ENCODE peak calls at places on chromosomes 7 and 10, in nine cellular contexts. One of them, this sample, is unnamed.

GRCh38 chr7:58316-58715 is 134.1 kb upstream of the FAM20C start:
- DNase-seq in cardiac muscle cell: no peak
- DNase-seq in A549: no peak
- DNase-seq in iPS DF 6.9: no peak
- DNase-seq in PC-3: no peak
- DNase-seq in Peyer's patch: peak; percentile 27
- DNase-seq in fibroblast of lung: no peak
- DNase-seq in suprapubic skin: no peak
- DNase-seq in heart left ventricle: no peak
- DNase-seq in this sample: no peak

GRCh38 chr7:19009241-19009935 is 108.0 kb downstream of the TWIST1 start:
- DNase-seq in heart left ventricle: no peak
- DNase-seq in Peyer's patch: no peak
- DNase-seq in cardiac muscle cell: no peak
- DNase-seq in PC-3: peak; percentile 58
- DNase-seq in A549: no peak
- DNase-seq in iPS DF 6.9: no peak
- DNase-seq in suprapubic skin: no peak
- DNase-seq in fibroblast of lung: peak; percentile 70
- DNase-seq in this sample: no peak

GRCh38 chr10:74151057-74151878 is at the start of gene ADK:
- DNase-seq in cardiac muscle cell: peak; percentile 99
- DNase-seq in heart left ventricle: peak; percentile 99
- DNase-seq in PC-3: peak; percentile 100
- DNase-seq in A549: peak; percentile 99
- DNase-seq in Peyer's patch: peak; percentile 100
- DNase-seq in fibroblast of lung: peak; percentile 94
- DNase-seq in suprapubic skin: peak; percentile 100
- DNase-seq in iPS DF 6.9: peak; percentile 91
- DNase-seq in this sample: peak; percentile 99

GRCh38 chr10:11364241-11364640 is 247.2 kb downstream of the USP6NL start:
- DNase-seq in cardiac muscle cell: no peak
- DNase-seq in fibroblast of lung: no peak
- DNase-seq in heart left ventricle: no peak
- DNase-seq in Peyer's patch: no peak
- DNase-seq in PC-3: no peak
- DNase-seq in iPS DF 6.9: no peak
- DNase-seq in A549: no peak
- DNase-seq in suprapubic skin: no peak
- DNase-seq in this sample: no peak

GRCh38 chr10:932589-932988 is 1.1 kb upstream of the LARP4B start:
- DNase-seq in cardiac muscle cell: no peak
- DNase-seq in heart left ventricle: peak; percentile 16
- DNase-seq in Peyer's patch: peak; percentile 51
- DNase-seq in iPS DF 6.9: no peak
- DNase-seq in suprapubic skin: peak; percentile 75
- DNase-seq in PC-3: no peak
- DNase-seq in fibroblast of lung: no peak
- DNase-seq in A549: no peak
- DNase-seq in this sample: no peak

GRCh38 chr7:124031919-124032318 is 948 bp downstream of the TMEM229A start:
- DNase-seq in suprapubic skin: no peak
- DNase-seq in PC-3: no peak
- DNase-seq in cardiac muscle cell: peak; percentile 9
- DNase-seq in fibroblast of lung: no peak
- DNase-seq in heart left ventricle: no peak
- DNase-seq in iPS DF 6.9: no peak
- DNase-seq in Peyer's patch: no peak
- DNase-seq in A549: no peak
- DNase-seq in this sample: no peak

GRCh38 chr7:64359543-64359942 is 45.8 kb downstream of the ZNF736 start:
- DNase-seq in heart left ventricle: no peak
- DNase-seq in PC-3: no peak
- DNase-seq in Peyer's patch: no peak
- DNase-seq in fibroblast of lung: no peak
- DNase-seq in iPS DF 6.9: no peak
- DNase-seq in suprapubic skin: no peak
- DNase-seq in cardiac muscle cell: no peak
- DNase-seq in A549: no peak
- DNase-seq in this sample: no peak

GRCh38 chr7:77289387-77289786 is 89.8 kb upstream of the FGL2 start:
- DNase-seq in suprapubic skin: no peak
- DNase-seq in Peyer's patch: no peak
- DNase-seq in fibroblast of lung: no peak
- DNase-seq in PC-3: no peak
- DNase-seq in cardiac muscle cell: no peak
- DNase-seq in iPS DF 6.9: no peak
- DNase-seq in heart left ventricle: no peak
- DNase-seq in A549: no peak
- DNase-seq in this sample: no peak

GRCh38 chr10:130300608-130301025 is 164.4 kb downstream of the GLRX3 start:
- DNase-seq in A549: no peak
- DNase-seq in Peyer's patch: no peak
- DNase-seq in heart left ventricle: no peak
- DNase-seq in fibroblast of lung: no peak
- DNase-seq in suprapubic skin: no peak
- DNase-seq in iPS DF 6.9: no peak
- DNase-seq in PC-3: no peak
- DNase-seq in cardiac muscle cell: no peak
- DNase-seq in this sample: peak; percentile 59

DNA sequence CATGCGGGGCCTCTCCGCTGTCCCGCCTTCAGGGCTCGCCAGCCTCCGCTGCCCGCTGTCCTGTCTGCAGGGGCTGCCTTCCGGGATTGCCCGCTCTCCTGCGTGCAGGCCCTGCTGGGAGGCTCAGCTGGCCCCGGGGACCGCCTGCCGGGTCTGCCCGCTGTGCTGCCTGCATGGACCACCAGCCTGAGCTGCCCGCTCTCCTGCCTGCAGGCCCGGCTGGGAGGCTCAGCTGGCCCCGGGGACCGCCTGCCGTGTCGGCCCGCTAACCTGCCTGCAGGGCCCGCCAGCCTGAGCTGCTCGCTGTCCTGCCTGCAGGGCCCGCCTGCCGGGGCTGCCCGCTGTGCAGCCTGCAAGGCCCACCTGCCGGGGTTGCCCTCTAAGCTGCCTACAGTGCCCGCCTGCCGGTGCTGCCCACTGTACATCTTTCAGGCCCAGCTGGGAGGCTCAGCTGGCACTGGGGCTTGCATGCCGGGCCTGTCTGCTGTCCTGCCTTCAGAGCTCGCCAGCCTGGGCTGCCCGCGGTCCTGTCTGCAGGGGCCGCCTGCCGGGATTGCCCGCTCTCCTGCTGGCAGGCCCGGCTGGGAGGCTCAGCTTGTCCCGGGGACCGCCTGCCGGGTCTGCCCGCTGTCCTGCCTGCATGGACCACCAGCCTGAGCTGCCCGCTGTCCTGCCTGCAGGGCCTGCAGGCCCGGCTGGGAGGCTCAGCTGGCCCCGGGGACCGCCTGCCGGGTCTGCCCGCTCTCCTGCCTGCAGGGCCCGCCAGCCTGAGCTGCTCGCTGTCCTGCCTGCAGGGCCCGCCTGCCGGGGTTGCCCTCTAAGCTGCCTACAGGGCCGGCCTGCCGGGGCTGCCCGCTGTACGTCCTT is 165.1 kb downstream of the GLRX3 start:
- DNase-seq in iPS DF 6.9: no peak
- DNase-seq in cardiac muscle cell: no peak
- DNase-seq in PC-3: no peak
- DNase-seq in fibroblast of lung: peak; percentile 20
- DNase-seq in heart left ventricle: no peak
- DNase-seq in A549: no peak
- DNase-seq in Peyer's patch: no peak
- DNase-seq in suprapubic skin: no peak
- DNase-seq in this sample: peak; percentile 72
- H3K9me3 ChIP-seq in iPS DF 6.9: peaks cover 8% of the 10 kb centered on the region
- H3K9me3 ChIP-seq in cardiac muscle cell: no peaks in the 10 kb centered on the region
- H3K9me3 ChIP-seq in PC-3: no peaks in the 10 kb centered on the region
- H3K9me3 ChIP-seq in fibroblast of lung: no peaks in the 10 kb centered on the region
- H3K9me3 ChIP-seq in heart left ventricle: no peaks in the 10 kb centered on the region
- H3K9me3 ChIP-seq in A549: no peaks in the 10 kb centered on the region
- H3K9me3 ChIP-seq in Peyer's patch: peaks cover 7% of the 10 kb centered on the region
- H3K9me3 ChIP-seq in suprapubic skin: peaks cover 43% of the 10 kb centered on the region
- H3K9me3 ChIP-seq in this sample: no peaks in the 10 kb centered on the region

DNA sequence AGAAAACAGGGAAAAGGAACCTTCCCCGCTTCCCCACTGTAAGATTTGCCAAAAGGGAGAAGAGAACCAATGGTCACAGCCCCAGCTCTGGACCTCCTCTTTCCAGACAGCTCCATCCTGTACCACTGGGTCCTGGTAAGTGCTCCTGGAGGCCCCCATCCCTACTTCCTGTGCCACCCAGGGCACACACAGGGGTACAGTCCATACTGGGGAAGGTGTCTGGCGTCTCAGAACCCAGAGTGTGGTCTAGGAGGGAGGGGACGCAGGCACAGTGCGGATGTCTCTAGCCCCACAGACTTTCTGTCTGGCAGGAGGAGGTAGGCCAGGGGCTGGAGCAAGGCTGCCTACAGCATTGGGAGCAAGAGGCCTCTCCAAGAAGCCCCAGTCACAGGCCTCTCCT is 213.3 kb upstream of the IGFBP3 start:
- DNase-seq in PC-3: no peak
- DNase-seq in iPS DF 6.9: no peak
- DNase-seq in cardiac muscle cell: no peak
- DNase-seq in Peyer's patch: no peak
- DNase-seq in fibroblast of lung: no peak
- DNase-seq in A549: no peak
- DNase-seq in heart left ventricle: no peak
- DNase-seq in suprapubic skin: no peak
- DNase-seq in this sample: no peak
- H3K4me1 ChIP-seq in PC-3: peaks cover 7% of the 10 kb centered on the region
- H3K4me1 ChIP-seq in iPS DF 6.9: no peaks in the 10 kb centered on the region
- H3K4me1 ChIP-seq in cardiac muscle cell: no peaks in the 10 kb centered on the region
- H3K4me1 ChIP-seq in Peyer's patch: no peaks in the 10 kb centered on the region
- H3K4me1 ChIP-seq in fibroblast of lung: no peaks in the 10 kb centered on the region
- H3K4me1 ChIP-seq in A549: peaks cover 12% of the 10 kb centered on the region
- H3K4me1 ChIP-seq in heart left ventricle: no peaks in the 10 kb centered on the region
- H3K4me1 ChIP-seq in suprapubic skin: no peaks in the 10 kb centered on the region
- H3K4me1 ChIP-seq in this sample: no peaks in the 10 kb centered on the region

GRCh38 chr7:138304071-138304320 is 156.1 kb upstream of the TRIM24 start:
- DNase-seq in cardiac muscle cell: no peak
- DNase-seq in fibroblast of lung: no peak
- DNase-seq in Peyer's patch: no peak
- DNase-seq in iPS DF 6.9: no peak
- DNase-seq in suprapubic skin: no peak
- DNase-seq in PC-3: no peak
- DNase-seq in A549: no peak
- DNase-seq in heart left ventricle: no peak
- DNase-seq in this sample: no peak

GRCh38 chr7:138295049-138295637 is 164.9 kb upstream of the TRIM24 start:
- DNase-seq in cardiac muscle cell: no peak
- DNase-seq in A549: no peak
- DNase-seq in Peyer's patch: no peak
- DNase-seq in heart left ventricle: no peak
- DNase-seq in fibroblast of lung: no peak
- DNase-seq in PC-3: no peak
- DNase-seq in suprapubic skin: no peak
- DNase-seq in iPS DF 6.9: no peak
- DNase-seq in this sample: peak; percentile 48

GRCh38 chr7:138297526-138297925 is 162.5 kb upstream of the TRIM24 start:
- DNase-seq in A549: no peak
- DNase-seq in fibroblast of lung: no peak
- DNase-seq in PC-3: no peak
- DNase-seq in iPS DF 6.9: no peak
- DNase-seq in cardiac muscle cell: no peak
- DNase-seq in Peyer's patch: no peak
- DNase-seq in heart left ventricle: no peak
- DNase-seq in suprapubic skin: no peak
- DNase-seq in this sample: no peak

GRCh38 chr7:138303230-138304070 is 156.6 kb upstream of the TRIM24 start:
- DNase-seq in PC-3: peak; percentile 84
- DNase-seq in heart left ventricle: no peak
- DNase-seq in iPS DF 6.9: no peak
- DNase-seq in A549: no peak
- DNase-seq in fibroblast of lung: no peak
- DNase-seq in cardiac muscle cell: no peak
- DNase-seq in Peyer's patch: no peak
- DNase-seq in suprapubic skin: no peak
- DNase-seq in this sample: no peak

DNA sequence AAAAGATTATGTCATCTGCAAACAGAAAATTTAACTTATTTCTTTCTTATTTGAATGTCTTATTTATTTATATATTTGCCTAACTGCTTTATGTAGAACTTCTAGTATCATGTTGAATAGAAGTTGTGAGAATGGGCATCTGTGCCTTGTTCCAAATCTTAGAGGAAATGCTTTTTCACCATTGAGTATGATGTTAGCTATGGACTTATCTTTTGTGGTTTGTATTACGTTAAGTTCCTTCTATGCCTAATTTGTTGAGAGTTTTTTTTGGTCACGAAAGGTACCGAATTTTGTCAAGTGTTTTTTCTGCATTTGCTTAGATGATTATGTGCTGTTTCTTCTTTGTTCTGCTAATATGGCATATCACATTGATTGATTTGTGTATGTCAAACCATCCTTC is 161.0 kb upstream of the TRIM24 start:
- DNase-seq in A549: no peak
- DNase-seq in suprapubic skin: no peak
- DNase-seq in iPS DF 6.9: no peak
- DNase-seq in cardiac muscle cell: no peak
- DNase-seq in Peyer's patch: no peak
- DNase-seq in heart left ventricle: no peak
- DNase-seq in PC-3: no peak
- DNase-seq in fibroblast of lung: peak; percentile 41
- DNase-seq in this sample: no peak
- H3K9me3 ChIP-seq in A549: no peaks in the 10 kb centered on the region
- H3K9me3 ChIP-seq in suprapubic skin: no peaks in the 10 kb centered on the region
- H3K9me3 ChIP-seq in iPS DF 6.9: no peaks in the 10 kb centered on the region
- H3K9me3 ChIP-seq in cardiac muscle cell: no peaks in the 10 kb centered on the region
- H3K9me3 ChIP-seq in Peyer's patch: no peaks in the 10 kb centered on the region
- H3K9me3 ChIP-seq in heart left ventricle: no peaks in the 10 kb centered on the region
- H3K9me3 ChIP-seq in PC-3: no peaks in the 10 kb centered on the region
- H3K9me3 ChIP-seq in fibroblast of lung: no peaks in the 10 kb centered on the region
- H3K9me3 ChIP-seq in this sample: no peaks in the 10 kb centered on the region

GRCh38 chr10:43396928-43397624 is 11.9 kb downstream of the HNRNPF start:
- DNase-seq in A549: peak; percentile 91
- DNase-seq in cardiac muscle cell: peak; percentile 93
- DNase-seq in Peyer's patch: peak; percentile 97
- DNase-seq in PC-3: peak; percentile 96
- DNase-seq in iPS DF 6.9: no peak
- DNase-seq in fibroblast of lung: peak; percentile 81
- DNase-seq in suprapubic skin: peak; percentile 96
- DNase-seq in heart left ventricle: peak; percentile 92
- DNase-seq in this sample: peak; percentile 98

GRCh38 chr10:43396061-43396927 is 12.7 kb downstream of the HNRNPF start:
- DNase-seq in A549: peak; percentile 78
- DNase-seq in fibroblast of lung: peak; percentile 69
- DNase-seq in cardiac muscle cell: peak; percentile 88
- DNase-seq in suprapubic skin: peak; percentile 86
- DNase-seq in heart left ventricle: peak; percentile 88
- DNase-seq in iPS DF 6.9: no peak
- DNase-seq in Peyer's patch: peak; percentile 89
- DNase-seq in PC-3: peak; percentile 82
- DNase-seq in this sample: peak; percentile 87

GRCh38 chr10:43401627-43402026 is 7.4 kb downstream of the HNRNPF start:
- DNase-seq in PC-3: no peak
- DNase-seq in cardiac muscle cell: no peak
- DNase-seq in heart left ventricle: no peak
- DNase-seq in Peyer's patch: peak; percentile 35
- DNase-seq in fibroblast of lung: no peak
- DNase-seq in iPS DF 6.9: no peak
- DNase-seq in A549: no peak
- DNase-seq in suprapubic skin: no peak
- DNase-seq in this sample: no peak

GRCh38 chr10:43399911-43400310 is 9.1 kb downstream of the HNRNPF start:
- DNase-seq in PC-3: no peak
- DNase-seq in iPS DF 6.9: no peak
- DNase-seq in heart left ventricle: no peak
- DNase-seq in fibroblast of lung: no peak
- DNase-seq in A549: no peak
- DNase-seq in cardiac muscle cell: no peak
- DNase-seq in Peyer's patch: no peak
- DNase-seq in suprapubic skin: no peak
- DNase-seq in this sample: no peak

DNA sequence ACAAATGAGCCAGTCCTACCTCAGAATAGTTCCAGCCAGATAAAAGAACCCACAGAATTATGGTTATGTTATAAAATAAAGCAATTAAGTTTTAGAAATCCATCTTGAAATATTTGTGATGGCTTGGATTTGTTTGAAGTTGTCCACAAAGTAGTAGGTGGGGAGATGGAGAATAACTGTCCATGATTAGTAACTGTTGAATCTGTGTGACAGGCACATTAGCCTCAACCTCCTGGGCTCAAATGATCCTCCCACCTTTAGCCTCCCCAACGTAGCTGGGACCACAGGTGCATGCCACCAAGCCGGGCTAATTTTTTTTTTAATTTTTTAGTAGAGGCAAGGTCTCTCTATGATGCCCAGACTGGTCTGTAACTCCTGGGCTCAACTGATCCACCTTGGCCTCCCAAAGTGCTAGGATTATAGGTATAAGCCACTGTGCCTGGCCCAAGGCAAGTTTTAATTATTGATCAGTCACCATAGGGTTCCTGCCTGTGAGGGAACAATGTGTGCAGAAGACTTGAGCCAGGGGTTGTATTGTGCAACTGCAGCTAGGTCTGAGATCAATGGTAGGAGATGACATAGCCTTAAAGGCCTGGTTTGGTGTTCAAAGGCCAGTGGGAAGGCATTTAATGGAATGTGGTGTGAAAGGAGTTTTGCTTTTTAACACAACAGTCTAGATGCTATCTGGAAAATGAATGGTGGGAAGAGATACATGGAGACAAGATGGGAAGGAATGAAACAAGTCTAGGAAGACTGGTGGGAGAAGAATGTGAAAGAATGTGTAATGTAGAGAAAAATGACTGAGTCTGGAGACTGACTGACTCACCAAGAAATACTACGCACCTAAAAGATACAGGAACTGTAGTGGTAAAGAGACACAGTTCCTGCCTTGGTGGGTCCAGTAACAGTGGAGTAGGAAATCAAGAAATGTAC is 9.8 kb downstream of the HNRNPF start:
- DNase-seq in Peyer's patch: peak; percentile 68
- DNase-seq in fibroblast of lung: peak; percentile 77
- DNase-seq in iPS DF 6.9: no peak
- DNase-seq in suprapubic skin: no peak
- DNase-seq in cardiac muscle cell: no peak
- DNase-seq in heart left ventricle: no peak
- DNase-seq in A549: no peak
- DNase-seq in PC-3: peak; percentile 20
- DNase-seq in this sample: peak; percentile 88
- H3K4me1 ChIP-seq in Peyer's patch: peaks cover 5% of the 10 kb centered on the region
- H3K4me1 ChIP-seq in fibroblast of lung: peaks cover 15% of the 10 kb centered on the region
- H3K4me1 ChIP-seq in iPS DF 6.9: peaks cover 3% of the 10 kb centered on the region
- H3K4me1 ChIP-seq in suprapubic skin: peaks cover 84% of the 10 kb centered on the region
- H3K4me1 ChIP-seq in cardiac muscle cell: peaks cover 22% of the 10 kb centered on the region
- H3K4me1 ChIP-seq in heart left ventricle: peaks cover 14% of the 10 kb centered on the region
- H3K4me1 ChIP-seq in A549: peaks cover 82% of the 10 kb centered on the region
- H3K4me1 ChIP-seq in PC-3: peaks cover 75% of the 10 kb centered on the region
- H3K4me1 ChIP-seq in this sample: peaks cover 38% of the 10 kb centered on the region

This sample was measured in small intestine.